ENCODE peak calls at places on chromosomes 5 and 9, in six cellular contexts. L is AG04450, J is cardiac fibroblast, F is HepG2, Y is HCT116, O is Peyer's patch. C is an unnamed sample.

GRCh38 chr5:10584714-10585113 is 20.8 kb downstream of the ANKRD33B start:
- DNase-seq in O (no peak), F (no peak), L (no peak), J (no peak), Y (no peak), C (no peak)

GRCh38 chr9:113519401-113520108 is 56.0 kb downstream of the RGS3 start:
- DNase-seq in O (no peak), F (peak; percentile 33), L (no peak), Y (no peak), J (no peak), C (no peak)

GRCh38 chr9:34654317-34655083 is 2.5 kb downstream of the IL11RA start:
- DNase-seq in Y (no peak), O (no peak), J (peak; percentile 91), F (no peak), L (no peak), C (no peak)

GRCh38 chr5:124583469-124584350 is 162.7 kb downstream of the ZNF608 start:
- DNase-seq in Y (peak; percentile 40), F (peak; percentile 65), O (peak; percentile 41), J (peak; percentile 57), L (peak; percentile 66), C (no peak)

GRCh38 chr9:19517202-19517942 is 108.6 kb downstream of the ACER2 start:
- DNase-seq in Y (no peak), L (no peak), J (no peak), O (no peak), F (no peak), C (peak; percentile 26)

GRCh38 chr5:120466337-120467006 is 2.4 kb downstream of the PRR16 start:
- DNase-seq in O (no peak), F (no peak), Y (no peak), J (no peak), L (no peak), C (no peak)

GRCh38 chr9:117407436-117408022 is 7.3 kb downstream of the ASTN2 start:
- DNase-seq in J (no peak), O (no peak), F (no peak), Y (no peak), L (no peak), C (no peak)

GRCh38 chr9:135217836-135218235 is 130.4 kb downstream of the OLFM1 start:
- DNase-seq in J (no peak), L (no peak), O (no peak), F (no peak), Y (no peak), C (no peak)

GRCh38 chr5:961002-961710 is 47.4 kb upstream of the NKD2 start:
- DNase-seq in L (no peak), J (no peak), Y (no peak), F (no peak), O (no peak), C (no peak)

GRCh38 chr5:15904894-15905805 is 274.4 kb downstream of the MARCHF11 start:
- DNase-seq in F (no peak), J (peak; percentile 52), O (no peak), L (no peak), Y (no peak), C (no peak)

GRCh38 chr9:115395511-115396021 is 277.6 kb upstream of the TNC start:
- DNase-seq in J (peak; percentile 3), O (no peak), Y (no peak), F (no peak), L (peak; percentile 20), C (no peak)

GRCh38 chr5:42268630-42269029 is 154.6 kb upstream of the GHR start:
- DNase-seq in F (no peak), L (no peak), Y (no peak), O (no peak), J (no peak), C (no peak)

GRCh38 chr5:79346420-79346824 is 110.5 kb downstream of the JMY start:
- DNase-seq in Y (peak; percentile 56), L (no peak), O (no peak), F (no peak), J (no peak), C (no peak)

GRCh38 chr9:13410566-13411031 is 131.1 kb upstream of the MPDZ start:
- DNase-seq in O (no peak), J (peak; percentile 61), Y (no peak), F (no peak), L (no peak), C (no peak)

GRCh38 chr5:169099801-169100734 is 200.9 kb downstream of the SLIT3 start:
- DNase-seq in O (no peak), F (no peak), L (no peak), J (peak; percentile 40), Y (no peak), C (no peak)

GRCh38 chr5:38453506-38453905 is 102.9 kb downstream of the LIFR start:
- DNase-seq in L (no peak), J (no peak), F (no peak), Y (no peak), O (no peak), C (no peak)

GRCh38 chr5:1651250-1651649 is 127.5 kb upstream of the LPCAT1 start:
- DNase-seq in L (no peak), J (no peak), F (no peak), O (no peak), Y (no peak), C (no peak)

GRCh38 chr5:77145666-77146065 is 58.6 kb upstream of the ZBED3 start:
- DNase-seq in L (no peak), F (no peak), Y (no peak), J (peak; percentile 54), O (no peak), C (no peak)

GRCh38 chr5:77146896-77147295 is 59.8 kb upstream of the ZBED3 start:
- DNase-seq in O (no peak), Y (no peak), L (no peak), J (no peak), F (no peak), C (no peak)

GRCh38 chr5:77140350-77140749 is 53.3 kb upstream of the ZBED3 start:
- DNase-seq in L (no peak), O (no peak), Y (no peak), J (no peak), F (no peak), C (no peak)

GRCh38 chr5:77143998-77144836 is 57.1 kb upstream of the ZBED3 start:
- DNase-seq in J (peak; percentile 82), O (peak; percentile 49), F (peak; percentile 42), Y (peak; percentile 56), L (peak; percentile 56), C (peak; percentile 28)

DNA sequence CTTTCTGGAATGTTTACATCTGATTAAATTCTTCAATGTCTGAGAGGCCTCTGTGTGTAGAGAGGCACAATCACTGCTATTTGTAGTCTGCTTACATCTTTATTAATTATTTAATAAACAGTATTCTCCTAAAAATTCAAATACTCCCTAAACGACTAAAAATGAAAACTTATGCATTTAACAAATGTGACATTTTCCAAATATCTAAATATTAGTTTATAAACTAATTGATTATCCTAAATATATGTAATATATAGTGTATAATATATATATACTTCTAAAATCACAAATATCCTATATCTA is 57.7 kb upstream of the ZBED3 start:
- DNase-seq in L (no peak), F (no peak), O (no peak), Y (no peak), J (no peak), C (no peak)
- TF ChIP-seq CTCF in L (no peak), F (no peak), O (no peak), Y (no peak), J (no peak), C (no peak)

GRCh38 chr5:96175090-96175489 is 213.4 kb upstream of the ELL2 start:
- DNase-seq in Y (peak; percentile 33), O (no peak), F (no peak), L (no peak), J (no peak), C (no peak)
- TF ChIP-seq CTCF in Y (peak; percentile 52), O (peak; percentile 45), F (no peak), L (peak; percentile 27), J (peak; percentile 28), C (no peak)

GRCh38 chr5:178077751-178078150 is 35.6 kb upstream of the N4BP3 start:
- DNase-seq in J (no peak), Y (no peak), F (peak; percentile 15), L (no peak), O (no peak), C (no peak)

GRCh38 chr5:178071108-178071507 is 42.2 kb upstream of the N4BP3 start:
- DNase-seq in L (no peak), Y (no peak), J (no peak), F (no peak), O (no peak), C (no peak)

GRCh38 chr5:178072749-178073148 is 40.6 kb upstream of the N4BP3 start:
- DNase-seq in F (no peak), L (no peak), J (no peak), Y (no peak), O (no peak), C (no peak)

GRCh38 chr5:178078197-178078995 is 34.9 kb upstream of the N4BP3 start:
- DNase-seq in L (peak; percentile 81), J (peak; percentile 57), F (no peak), O (no peak), Y (no peak), C (no peak)

DNA sequence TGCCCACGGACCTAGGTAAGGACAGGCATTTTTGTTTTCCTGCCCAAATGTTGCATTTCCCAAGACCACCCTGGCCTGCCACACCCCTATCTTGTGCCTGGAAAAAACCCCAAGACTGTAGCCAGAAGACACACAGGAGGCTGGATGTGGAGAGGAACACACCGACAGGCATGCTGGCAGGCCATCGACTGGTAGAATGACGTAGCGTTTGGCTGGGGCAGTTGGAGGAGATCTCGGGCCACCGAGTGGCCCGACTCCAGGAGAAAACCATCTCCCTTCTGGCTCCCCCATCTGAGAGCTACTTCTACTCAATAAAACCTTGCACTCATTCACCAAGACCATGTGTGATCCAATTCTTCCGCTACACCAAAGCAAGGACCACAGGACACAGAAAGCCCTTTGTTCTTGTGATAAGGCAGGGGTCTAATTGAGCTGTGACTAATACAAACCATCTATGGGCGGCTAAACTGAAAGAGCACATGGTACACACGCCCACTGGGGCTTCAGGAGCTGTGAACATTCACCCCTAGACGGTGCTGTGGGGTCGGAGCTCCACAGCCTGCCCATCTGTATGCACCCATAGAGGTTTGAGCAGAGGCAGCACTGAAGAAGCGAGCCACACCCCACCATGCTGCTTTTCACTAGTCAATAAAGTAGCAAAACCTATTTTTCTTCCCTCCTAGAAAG is 38.9 kb upstream of the N4BP3 start:
- DNase-seq in F (peak; percentile 72), L (no peak), O (no peak), J (no peak), Y (no peak), C (no peak)
- TF ChIP-seq CTCF in F (peak; percentile 50), L (no peak), O (no peak), J (no peak), Y (no peak), C (no peak)

DNA sequence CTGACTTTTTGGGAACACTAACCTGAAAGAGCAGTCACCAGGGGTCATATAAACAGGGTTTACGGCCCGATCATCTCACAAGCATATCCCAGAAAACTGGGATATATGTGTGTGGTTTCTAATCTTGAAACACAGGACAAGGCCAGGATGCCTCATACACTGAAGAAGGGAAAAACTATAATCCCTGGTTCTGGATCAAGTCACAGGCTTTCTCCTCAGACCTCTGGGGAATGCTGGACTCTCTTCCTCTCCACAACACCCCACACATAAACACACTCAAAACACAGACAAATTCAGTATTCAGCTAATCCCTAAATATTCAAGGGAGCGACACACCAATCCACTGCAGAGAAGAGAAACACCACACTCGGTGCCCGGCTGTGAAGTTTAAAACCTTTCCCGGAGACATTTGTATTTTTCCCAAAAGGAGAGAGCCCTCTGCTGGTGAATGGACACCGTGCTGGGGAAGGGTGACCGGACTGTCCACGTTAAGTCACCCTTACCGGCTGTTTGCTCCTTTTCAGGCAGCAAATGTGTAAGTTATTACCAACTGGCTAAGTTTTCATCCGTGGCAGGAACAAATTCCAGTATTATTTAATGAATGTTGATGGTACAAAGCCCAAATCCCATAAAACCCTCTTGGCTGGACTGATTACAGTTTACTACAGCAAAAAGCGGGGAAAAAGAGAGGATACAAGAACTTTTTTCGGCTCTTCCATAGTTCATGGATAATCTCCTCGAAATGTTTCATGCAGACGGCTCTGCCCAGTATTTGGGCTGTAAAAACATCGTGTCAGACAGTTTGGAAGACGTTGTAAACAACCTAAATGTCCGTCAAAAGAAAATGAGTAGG is 131.0 kb upstream of the SLC30A5 start:
- DNase-seq in J (peak; percentile 76), Y (peak; percentile 53), O (peak; percentile 19), F (peak; percentile 46), L (peak; percentile 3), C (no peak)
- TF ChIP-seq CTCF in J (peak; percentile 95), Y (peak; percentile 90), O (peak; percentile 71), F (peak; percentile 85), L (peak; percentile 91), C (peak; percentile 82)